ENCODE peak calls at places on chromosome 4, in six cellular contexts. One of them, this sample, is unnamed.

GRCh38 chr4:70559216-70559830 is 32.7 kb upstream of the AMBN start:
- DNase-seq in brain microvascular endothelial cell: peak; percentile 28
- DNase-seq in mesothelial cell of epicardium: peak; percentile 45
- DNase-seq in astrocyte of the spinal cord: peak; percentile 48
- DNase-seq in kidney: no peak
- DNase-seq in body of pancreas: peak; percentile 34
- DNase-seq in this sample: peak; percentile 7

GRCh38 chr4:108611360-108611759 is 9.0 kb upstream of the RPL34 start:
- DNase-seq in brain microvascular endothelial cell: no peak
- DNase-seq in mesothelial cell of epicardium: no peak
- DNase-seq in astrocyte of the spinal cord: no peak
- DNase-seq in kidney: no peak
- DNase-seq in body of pancreas: no peak
- DNase-seq in this sample: no peak

GRCh38 chr4:7739918-7740865 is 199.5 kb downstream of the AFAP1 start:
- DNase-seq in brain microvascular endothelial cell: no peak
- DNase-seq in mesothelial cell of epicardium: no peak
- DNase-seq in astrocyte of the spinal cord: no peak
- DNase-seq in kidney: peak; percentile 43
- DNase-seq in body of pancreas: no peak
- DNase-seq in this sample: no peak

GRCh38 chr4:40990899-40991265 is 223.5 kb downstream of the APBB2 start:
- DNase-seq in brain microvascular endothelial cell: peak; percentile 24
- DNase-seq in mesothelial cell of epicardium: no peak
- DNase-seq in astrocyte of the spinal cord: no peak
- DNase-seq in kidney: no peak
- DNase-seq in body of pancreas: no peak
- DNase-seq in this sample: no peak

GRCh38 chr4:81685105-81685504 is 213.4 kb upstream of the RASGEF1B start:
- DNase-seq in brain microvascular endothelial cell: peak; percentile 14
- DNase-seq in mesothelial cell of epicardium: no peak
- DNase-seq in astrocyte of the spinal cord: peak; percentile 2
- DNase-seq in kidney: no peak
- DNase-seq in body of pancreas: no peak
- DNase-seq in this sample: no peak

GRCh38 chr4:18322111-18322510 is 300.6 kb upstream of the LCORL start:
- DNase-seq in brain microvascular endothelial cell: no peak
- DNase-seq in mesothelial cell of epicardium: no peak
- DNase-seq in astrocyte of the spinal cord: no peak
- DNase-seq in kidney: no peak
- DNase-seq in body of pancreas: no peak
- DNase-seq in this sample: no peak

GRCh38 chr4:13705521-13706035 is 78.1 kb upstream of the BOD1L1 start:
- DNase-seq in brain microvascular endothelial cell: no peak
- DNase-seq in mesothelial cell of epicardium: no peak
- DNase-seq in astrocyte of the spinal cord: no peak
- DNase-seq in kidney: peak; percentile 90
- DNase-seq in body of pancreas: peak; percentile 17
- DNase-seq in this sample: no peak

GRCh38 chr4:126230244-126230643 is 915.5 kb downstream of the FAT4 start:
- DNase-seq in brain microvascular endothelial cell: no peak
- DNase-seq in mesothelial cell of epicardium: no peak
- DNase-seq in astrocyte of the spinal cord: no peak
- DNase-seq in kidney: no peak
- DNase-seq in body of pancreas: no peak
- DNase-seq in this sample: no peak

GRCh38 chr4:148344382-148344781 is 97.8 kb downstream of the NR3C2 start:
- DNase-seq in brain microvascular endothelial cell: no peak
- DNase-seq in mesothelial cell of epicardium: no peak
- DNase-seq in astrocyte of the spinal cord: no peak
- DNase-seq in kidney: no peak
- DNase-seq in body of pancreas: peak; percentile 30
- DNase-seq in this sample: no peak

GRCh38 chr4:112975567-112976355 is 73.7 kb upstream of the ANK2 start:
- DNase-seq in brain microvascular endothelial cell: no peak
- DNase-seq in mesothelial cell of epicardium: no peak
- DNase-seq in astrocyte of the spinal cord: no peak
- DNase-seq in kidney: no peak
- DNase-seq in body of pancreas: no peak
- DNase-seq in this sample: no peak

GRCh38 chr4:147730333-147730732 is 1.6 kb upstream of the ARHGAP10 start:
- DNase-seq in brain microvascular endothelial cell: no peak
- DNase-seq in mesothelial cell of epicardium: no peak
- DNase-seq in astrocyte of the spinal cord: peak; percentile 33
- DNase-seq in kidney: no peak
- DNase-seq in body of pancreas: no peak
- DNase-seq in this sample: no peak